ENCODE peak calls at places on chromosomes 12 and 14, in four cellular contexts. V, Q, K and E are unnamed samples.

GRCh38 chr12:92110083-92110640 is 35.5 kb downstream of the BTG1 start:
- DNase-seq in K (no peak), V (no peak), Q (no peak), E (no peak)

GRCh38 chr14:103488960-103489359 is 33.7 kb downstream of the CKB start:
- DNase-seq in Q (no peak), V (no peak), K (no peak), E (no peak)

GRCh38 chr12:461425-461824 is 1.7 kb downstream of the B4GALNT3 start:
- DNase-seq in V (no peak), Q (no peak), K (peak; percentile 5), E (no peak)

GRCh38 chr14:34052658-34053014 is 101.8 kb upstream of the EGLN3 start:
- DNase-seq in K (peak; percentile 77), V (no peak), Q (no peak), E (no peak)

GRCh38 chr12:98998697-98999299 is 353.7 kb downstream of the APAF1 start:
- DNase-seq in K (peak; percentile 21), Q (no peak), V (no peak), E (peak; percentile 48)

GRCh38 chr12:132194056-132194455 is 49.8 kb downstream of the NOC4L start:
- DNase-seq in Q (no peak), K (no peak), V (peak; percentile 82), E (peak; percentile 66)

GRCh38 chr14:57136669-57137068 is 132.0 kb downstream of the EXOC5 start:
- DNase-seq in K (no peak), V (peak; percentile 47), Q (no peak), E (no peak)

GRCh38 chr12:107515446-107515958 is 170.1 kb upstream of the PWP1 start:
- DNase-seq in V (no peak), Q (no peak), K (no peak), E (no peak)

GRCh38 chr12:106246891-106247730 is 709 bp downstream of the CKAP4 start:
- DNase-seq in V (peak; percentile 63), K (no peak), Q (no peak), E (peak; percentile 45)

GRCh38 chr14:100030441-100031153 is 34.6 kb upstream of the EVL start:
- DNase-seq in V (no peak), K (no peak), Q (no peak), E (no peak)

GRCh38 chr14:91464615-91465205 is 45.4 kb downstream of the PPP4R3A start:
- DNase-seq in K (no peak), Q (no peak), V (no peak), E (no peak)
- TF ChIP-seq SUZ12 in K (no peak), Q (no peak), V (no peak), E (no peak)

DNA sequence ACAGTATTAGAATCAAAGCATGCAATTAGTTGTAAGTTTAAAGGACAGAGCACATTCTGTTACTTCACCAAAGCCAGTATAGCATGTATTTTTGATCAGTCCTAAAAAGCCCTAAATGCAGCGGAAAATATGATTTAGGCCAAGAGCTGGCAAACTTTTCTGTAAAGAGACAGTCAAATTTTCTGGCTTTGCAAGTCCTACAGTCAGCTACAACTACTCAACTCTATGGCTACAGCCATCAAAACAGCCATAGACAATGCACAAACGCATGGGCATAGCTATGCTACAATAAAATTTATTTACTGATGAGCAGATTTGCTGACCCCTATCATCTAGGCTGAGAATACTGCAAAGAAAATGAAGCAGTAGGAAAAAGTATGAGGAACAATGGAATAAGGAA is 52.9 kb downstream of the ATXN2 start:
- DNase-seq in V (no peak), Q (no peak), K (no peak), E (no peak)
- TF ChIP-seq SP1 in V (no peak), Q (no peak), K (no peak), E (no peak)

DNA sequence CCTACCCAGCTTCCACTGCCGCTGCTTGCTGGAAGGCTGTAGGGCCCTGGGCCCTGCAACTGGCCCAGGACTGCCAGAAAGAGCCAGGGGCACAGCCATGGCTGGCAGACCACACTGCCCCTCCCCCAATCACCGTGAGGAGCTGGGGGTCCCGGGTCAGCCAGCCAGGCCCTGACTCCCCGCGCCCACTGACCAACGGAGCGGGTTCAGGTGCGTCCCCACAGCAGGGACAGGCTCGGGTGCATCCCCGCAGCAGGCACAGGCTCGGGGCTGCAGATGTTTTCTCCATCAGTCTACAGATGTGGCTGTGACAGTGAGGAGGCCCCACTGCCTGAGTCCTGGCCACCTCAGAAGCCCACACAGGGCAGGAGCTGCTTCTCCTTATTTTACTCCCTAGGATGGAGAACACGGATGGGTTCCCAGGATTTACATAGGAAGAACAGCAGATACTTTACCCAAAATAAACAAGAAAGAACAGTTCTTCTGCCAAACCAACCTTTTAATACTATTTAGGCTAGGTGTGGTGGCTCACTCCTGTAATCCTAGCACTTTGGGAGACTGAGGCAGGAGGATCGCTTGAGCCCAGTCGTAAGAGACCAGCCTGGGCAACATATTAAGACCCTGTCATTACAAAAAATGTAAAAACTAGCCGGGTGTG is 61.1 kb downstream of the TESC start:
- DNase-seq in K (no peak), Q (no peak), V (no peak), E (no peak)
- TF ChIP-seq SUZ12 in K (no peak), Q (no peak), V (no peak), E (no peak)

GRCh38 chr12:95648990-95649791 is 97.9 kb upstream of the USP44 start:
- DNase-seq in K (no peak), V (no peak), Q (no peak), E (peak; percentile 26)
- TF ChIP-seq SP1 in K (no peak), V (no peak), Q (no peak), E (no peak)